ENCODE peak calls at places on chromosomes 6 and 20, in eight cellular contexts. D is HS-5; Y is T-helper 1 cell; B is CD8-positive, alpha-beta memory T cell; E is mesothelial cell of epicardium; L is GM13977; I is NCI-H1105; U is CD8-positive, alpha-beta T cell. J is an unnamed sample.

GRCh38 chr20:58702859-58703648 is 10.5 kb downstream of the NPEPL1 start:
- DNase-seq in D (no peak), Y (no peak), B (no peak), E (peak), L (no peak), I (no peak), U (no peak), J (peak)

GRCh38 chr6:24848461-24848860 is 49.7 kb upstream of the ARMH2 start:
- DNase-seq in D (no peak), Y (no peak), B (no peak), E (no peak), L (no peak), I (no peak), U (no peak), J (no peak)

GRCh38 chr6:108831104-108831503 is 17.1 kb upstream of the ARMC2 start:
- DNase-seq in D (no peak), Y (no peak), B (no peak), E (no peak), L (no peak), I (no peak), U (no peak), J (no peak)

GRCh38 chr20:43667341-43668132 is 623 bp downstream of the MYBL2 start:
- DNase-seq in D (no peak), Y (no peak), B (no peak), E (no peak), L (no peak), I (no peak), U (no peak), J (peak)

GRCh38 chr6:19578489-19578888 is 258.7 kb upstream of the ID4 start:
- DNase-seq in D (no peak), Y (no peak), B (no peak), E (no peak), L (no peak), I (no peak), U (no peak), J (no peak)

GRCh38 chr6:28969129-28969528 is 36.0 kb downstream of the ZNF311 start:
- DNase-seq in D (no peak), Y (no peak), B (no peak), E (no peak), L (no peak), I (no peak), U (no peak), J (no peak)

GRCh38 chr20:35598476-35598875 is 17.2 kb upstream of the SPAG4 start:
- DNase-seq in D (no peak), Y (no peak), B (no peak), E (no peak), L (no peak), I (no peak), U (no peak), J (no peak)

GRCh38 chr6:160979063-160979708 is 12.4 kb upstream of the MAP3K4 start:
- DNase-seq in D (no peak), Y (no peak), B (no peak), E (no peak), L (no peak), I (no peak), U (no peak), J (no peak)

GRCh38 chr20:48758206-48758820 is 69.5 kb downstream of the PREX1 start:
- DNase-seq in D (no peak), Y (no peak), B (peak), E (no peak), L (no peak), I (no peak), U (peak), J (no peak)

GRCh38 chr20:56842086-56842485 is 213.0 kb downstream of the TFAP2C start:
- DNase-seq in D (no peak), Y (no peak), B (no peak), E (no peak), L (no peak), I (no peak), U (no peak), J (no peak)

GRCh38 chr6:79635179-79635578 is 4.0 kb downstream of the SH3BGRL2 start:
- DNase-seq in D (peak), Y (no peak), B (no peak), E (no peak), L (no peak), I (no peak), U (no peak), J (no peak)

GRCh38 chr6:76771076-76771634 is 692.1 kb downstream of the HTR1B start:
- DNase-seq in D (no peak), Y (no peak), B (no peak), E (no peak), L (no peak), I (peak), U (no peak), J (no peak)

GRCh38 chr20:50987493-50988210 is 29.0 kb downstream of the MOCS3 start:
- DNase-seq in D (peak), Y (peak), B (peak), E (peak), L (peak), I (peak), U (peak), J (peak)

GRCh38 chr6:53928641-53929339 is 134.0 kb downstream of the LRRC1 start:
- DNase-seq in D (no peak), Y (no peak), B (no peak), E (no peak), L (no peak), I (peak), U (no peak), J (no peak)

GRCh38 chr6:165219629-165220028 is 89.8 kb downstream of the C6orf118 start:
- DNase-seq in D (no peak), Y (no peak), B (no peak), E (no peak), L (no peak), I (no peak), U (no peak), J (no peak)

GRCh38 chr6:153001767-153002612 is 519 bp downstream of the MTRF1L start:
- DNase-seq in D (no peak), Y (no peak), B (no peak), E (no peak), L (no peak), I (no peak), U (no peak), J (no peak)

GRCh38 chr6:80425089-80425823 is 318.8 kb downstream of the BCKDHB start:
- DNase-seq in D (peak), Y (no peak), B (no peak), E (no peak), L (no peak), I (no peak), U (no peak), J (no peak)

GRCh38 chr6:170186909-170187668 is 103.8 kb downstream of the DLL1 start:
- DNase-seq in D (no peak), Y (no peak), B (no peak), E (peak), L (no peak), I (peak), U (no peak), J (peak)

GRCh38 chr6:161105408-161105807 is 113.8 kb downstream of the MAP3K4 start:
- DNase-seq in D (no peak), Y (no peak), B (no peak), E (no peak), L (no peak), I (no peak), U (no peak), J (no peak)

GRCh38 chr20:32007787-32008616 is 2.2 kb upstream of the CCM2L start:
- DNase-seq in D (no peak), Y (no peak), B (no peak), E (no peak), L (no peak), I (no peak), U (no peak), J (no peak)

GRCh38 chr6:33926451-33926850 is 122.6 kb upstream of the MLN start:
- DNase-seq in D (no peak), Y (no peak), B (no peak), E (no peak), L (peak), I (peak), U (no peak), J (no peak)

GRCh38 chr20:13028001-13028400 is 19.2 kb downstream of the SPTLC3 start:
- DNase-seq in D (no peak), Y (no peak), B (no peak), E (no peak), L (no peak), I (no peak), U (no peak), J (no peak)

GRCh38 chr20:33262658-33263065 is 20.4 kb upstream of the BPIFB1 start:
- DNase-seq in D (peak), Y (no peak), B (no peak), E (peak), L (no peak), I (no peak), U (no peak), J (no peak)

GRCh38 chr6:122839477-122839876 is 50.4 kb downstream of the SMPDL3A start:
- DNase-seq in D (peak), Y (peak), B (peak), E (peak), L (peak), I (peak), U (peak), J (peak)

GRCh38 chr6:52254731-52255378 is 10.6 kb upstream of the IL17F start:
- DNase-seq in D (no peak), Y (no peak), B (no peak), E (no peak), L (no peak), I (no peak), U (no peak), J (no peak)

GRCh38 chr6:44156494-44157151 is 2.0 kb upstream of the CAPN11 start:
- DNase-seq in D (no peak), Y (no peak), B (no peak), E (no peak), L (no peak), I (no peak), U (no peak), J (no peak)

GRCh38 chr6:83199865-83200230 is 6.7 kb downstream of the RWDD2A start:
- DNase-seq in D (no peak), Y (no peak), B (no peak), E (no peak), L (no peak), I (no peak), U (no peak), J (no peak)

GRCh38 chr6:24494726-24495515 is at the start of gene ALDH5A1:
- DNase-seq in D (no peak), Y (peak), B (peak), E (peak), L (peak), I (peak), U (peak), J (peak)

GRCh38 chr6:83068628-83069027 is 1.2 kb downstream of the DOP1A start:
- DNase-seq in D (no peak), Y (no peak), B (no peak), E (no peak), L (no peak), I (no peak), U (no peak), J (no peak)

GRCh38 chr6:137799950-137800568 is 67.0 kb upstream of the TNFAIP3 start:
- DNase-seq in D (no peak), Y (peak), B (peak), E (no peak), L (peak), I (peak), U (peak), J (peak)

GRCh38 chr6:4997862-4998261 is 6.0 kb downstream of the RPP40 start:
- DNase-seq in D (no peak), Y (no peak), B (no peak), E (no peak), L (no peak), I (no peak), U (no peak), J (no peak)

GRCh38 chr20:36248836-36249235 is 12.6 kb downstream of the AAR2 start:
- DNase-seq in D (no peak), Y (no peak), B (no peak), E (no peak), L (no peak), I (no peak), U (no peak), J (no peak)

GRCh38 chr6:158037771-158038170 is 56.1 kb downstream of the SYNJ2 start:
- DNase-seq in D (no peak), Y (no peak), B (no peak), E (no peak), L (no peak), I (no peak), U (no peak), J (no peak)

GRCh38 chr6:106170030-106170791 is 84.1 kb downstream of the PRDM1 start:
- DNase-seq in D (no peak), Y (no peak), B (no peak), E (no peak), L (no peak), I (no peak), U (no peak), J (no peak)

GRCh38 chr6:43774776-43775583 is 5.0 kb downstream of the VEGFA start:
- DNase-seq in D (peak), Y (peak), B (peak), E (peak), L (peak), I (peak), U (peak), J (peak)

GRCh38 chr6:82862543-82862942 is 203.1 kb downstream of the UBE3D start:
- DNase-seq in D (peak), Y (no peak), B (no peak), E (no peak), L (no peak), I (no peak), U (no peak), J (no peak)

GRCh38 chr20:39849664-39850063 is 839.4 kb downstream of the MAFB start:
- DNase-seq in D (peak), Y (no peak), B (no peak), E (peak), L (no peak), I (no peak), U (no peak), J (no peak)

GRCh38 chr6:84618836-84619235 is 145.6 kb downstream of the TBX18 start:
- DNase-seq in D (no peak), Y (no peak), B (no peak), E (no peak), L (no peak), I (no peak), U (no peak), J (no peak)

J was measured in activated naive CD4-positive, alpha-beta T cell treated with anti-CD3 and anti-CD28 coated beads, Interleukin-2, amount 10 ng/mL, durations not matched to agents 7 days and 5 days.